ENCODE peak calls at places on chromosomes 4 and X, in four cellular contexts. One of them, this sample, is unnamed.

GRCh38 chrX:34288782-34289181 is 156.7 kb upstream of the FAM47A start:
- DNase-seq in GM12878: no peak
- DNase-seq in A549: no peak
- DNase-seq in K562: no peak
- DNase-seq in this sample: no peak

GRCh38 chr4:40749717-40750460 is at the start of gene NSUN7:
- DNase-seq in GM12878: no peak
- DNase-seq in A549: peak; percentile 67
- DNase-seq in K562: no peak
- DNase-seq in this sample: no peak

GRCh38 chrX:129781134-129782014 is 1.6 kb downstream of the SASH3 start:
- DNase-seq in GM12878: peak; percentile 83
- DNase-seq in A549: no peak
- DNase-seq in K562: no peak
- DNase-seq in this sample: no peak

GRCh38 chrX:85903692-85904471 is 143.5 kb downstream of the CHM start:
- DNase-seq in GM12878: no peak
- DNase-seq in A549: no peak
- DNase-seq in K562: no peak
- DNase-seq in this sample: no peak

GRCh38 chrX:153469811-153470410 is 465 bp downstream of the HAUS7 start:
- DNase-seq in GM12878: no peak
- DNase-seq in A549: no peak
- DNase-seq in K562: peak; percentile 68
- DNase-seq in this sample: peak; percentile 8

GRCh38 chrX:41923925-41924693 is 755 bp upstream of the CASK start:
- DNase-seq in GM12878: no peak
- DNase-seq in A549: peak; percentile 68
- DNase-seq in K562: no peak
- DNase-seq in this sample: peak; percentile 26

GRCh38 chr4:137531121-137531520 is 1.2 kb downstream of the PCDH18 start:
- DNase-seq in GM12878: no peak
- DNase-seq in A549: no peak
- DNase-seq in K562: no peak
- DNase-seq in this sample: peak; percentile 65

GRCh38 chr4:25703731-25704388 is 48.2 kb downstream of the SLC34A2 start:
- DNase-seq in GM12878: no peak
- DNase-seq in A549: no peak
- DNase-seq in K562: no peak
- DNase-seq in this sample: peak; percentile 35

GRCh38 chr4:3823496-3824341 is 57.5 kb downstream of the ADRA2C start:
- DNase-seq in GM12878: no peak
- DNase-seq in A549: no peak
- DNase-seq in K562: no peak
- DNase-seq in this sample: no peak

GRCh38 chr4:101279377-101279871 is 67.9 kb downstream of the PPP3CA start:
- DNase-seq in GM12878: no peak
- DNase-seq in A549: peak; percentile 46
- DNase-seq in K562: no peak
- DNase-seq in this sample: peak; percentile 97

GRCh38 chr4:128335541-128335940 is 47.9 kb upstream of the PGRMC2 start:
- DNase-seq in GM12878: no peak
- DNase-seq in A549: no peak
- DNase-seq in K562: no peak
- DNase-seq in this sample: no peak

GRCh38 chrX:8284131-8284530 is 113.1 kb upstream of the VCX2 start:
- DNase-seq in GM12878: no peak
- DNase-seq in A549: no peak
- DNase-seq in K562: no peak
- DNase-seq in this sample: no peak

GRCh38 chr4:27789768-27790167 is 929.1 kb downstream of the STIM2 start:
- DNase-seq in GM12878: no peak
- DNase-seq in A549: no peak
- DNase-seq in K562: no peak
- DNase-seq in this sample: peak; percentile 5

GRCh38 chrX:111041018-111041462 is 55.0 kb upstream of the PAK3 start:
- DNase-seq in GM12878: no peak
- DNase-seq in A549: peak; percentile 51
- DNase-seq in K562: no peak
- DNase-seq in this sample: peak; percentile 90

GRCh38 chr4:47154816-47155370 is 123.5 kb downstream of the GABRB1 start:
- DNase-seq in GM12878: no peak
- DNase-seq in A549: no peak
- DNase-seq in K562: no peak
- DNase-seq in this sample: peak; percentile 0

GRCh38 chrX:46913710-46914109 is 1.5 kb downstream of the JADE3 start:
- DNase-seq in GM12878: no peak
- DNase-seq in A549: peak; percentile 11
- DNase-seq in K562: no peak
- DNase-seq in this sample: peak; percentile 29

GRCh38 chr4:4735136-4735754 is 124.2 kb upstream of the MSX1 start:
- DNase-seq in GM12878: no peak
- DNase-seq in A549: no peak
- DNase-seq in K562: no peak
- DNase-seq in this sample: peak; percentile 7

GRCh38 chr4:151316645-151317044 is 8.8 kb downstream of the SH3D19 start:
- DNase-seq in GM12878: no peak
- DNase-seq in A549: no peak
- DNase-seq in K562: no peak
- DNase-seq in this sample: no peak

GRCh38 chr4:18953613-18954012 is 932.1 kb upstream of the LCORL start:
- DNase-seq in GM12878: no peak
- DNase-seq in A549: no peak
- DNase-seq in K562: no peak
- DNase-seq in this sample: no peak

GRCh38 chr4:153426207-153426886 is 39.8 kb upstream of the TMEM131L start:
- DNase-seq in GM12878: no peak
- DNase-seq in A549: no peak
- DNase-seq in K562: no peak
- DNase-seq in this sample: peak; percentile 24

GRCh38 chrX:44152867-44153266 is 179.7 kb upstream of the NDP start:
- DNase-seq in GM12878: no peak
- DNase-seq in A549: peak; percentile 0
- DNase-seq in K562: no peak
- DNase-seq in this sample: peak; percentile 2

GRCh38 chr4:5826437-5827107 is 66.3 kb downstream of the CRMP1 start:
- DNase-seq in GM12878: no peak
- DNase-seq in A549: no peak
- DNase-seq in K562: no peak
- DNase-seq in this sample: no peak
- TF ChIP-seq ELK1 in GM12878: no peak
- TF ChIP-seq ELK1 in A549: no peak
- TF ChIP-seq ELK1 in K562: no peak
- TF ChIP-seq ELK1 in this sample: no peak

DNA sequence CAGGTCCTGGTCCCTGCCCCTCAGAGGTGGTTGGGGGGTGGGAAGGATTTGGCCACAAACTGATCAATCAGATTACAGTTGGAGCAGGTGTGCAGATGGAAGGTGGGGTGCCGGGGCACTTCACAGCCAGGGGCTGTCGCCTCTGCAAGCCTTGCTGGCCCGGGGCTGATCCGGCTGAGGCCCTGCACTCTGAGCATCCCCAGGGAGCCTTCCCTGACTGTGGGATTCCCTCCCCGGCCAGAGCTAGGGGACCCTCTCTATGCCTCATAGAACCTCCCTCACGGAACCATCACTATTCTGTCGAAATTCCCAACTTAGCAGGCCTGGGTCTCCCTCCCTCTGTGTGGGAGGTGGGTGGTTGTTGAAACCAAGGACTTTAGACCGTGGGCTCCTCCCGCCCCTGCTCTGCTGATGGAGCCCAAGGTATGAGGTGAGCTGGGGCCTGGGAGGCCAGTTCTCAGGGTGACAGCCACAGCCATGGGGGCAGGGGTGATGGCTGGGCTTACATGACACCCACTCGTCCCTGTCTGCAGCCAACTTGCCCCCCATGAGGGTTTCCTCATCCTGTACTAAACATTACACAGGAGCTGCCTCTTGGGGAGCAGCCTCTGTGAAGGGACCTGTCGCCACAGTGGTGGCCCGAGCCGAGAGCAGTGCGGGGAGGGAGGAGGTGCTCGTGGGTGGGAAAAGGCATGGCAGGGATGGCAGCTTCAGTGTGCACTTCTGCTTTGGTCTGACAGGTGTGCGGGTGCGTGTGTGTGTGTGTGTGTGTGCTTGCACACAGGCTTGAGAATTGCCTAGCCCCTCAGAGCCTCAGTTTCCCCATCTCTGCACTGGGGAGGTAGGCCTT is 3.7 kb downstream of the SH3TC1 start:
- DNase-seq in GM12878: no peak
- DNase-seq in A549: no peak
- DNase-seq in K562: no peak
- DNase-seq in this sample: no peak
- H3K4me3 ChIP-seq in GM12878: peak overlapping the region; percentile 74
- H3K4me3 ChIP-seq in A549: no peak overlapping the region
- H3K4me3 ChIP-seq in K562: no peak overlapping the region
- H3K4me3 ChIP-seq in this sample: no peak overlapping the region

GRCh38 chrX:23248187-23248586 is 86.5 kb upstream of the PTCHD1 start:
- DNase-seq in GM12878: no peak
- DNase-seq in A549: no peak
- DNase-seq in K562: no peak
- DNase-seq in this sample: no peak

GRCh38 chrX:23246001-23246400 is 88.6 kb upstream of the PTCHD1 start:
- DNase-seq in GM12878: no peak
- DNase-seq in A549: no peak
- DNase-seq in K562: no peak
- DNase-seq in this sample: no peak

DNA sequence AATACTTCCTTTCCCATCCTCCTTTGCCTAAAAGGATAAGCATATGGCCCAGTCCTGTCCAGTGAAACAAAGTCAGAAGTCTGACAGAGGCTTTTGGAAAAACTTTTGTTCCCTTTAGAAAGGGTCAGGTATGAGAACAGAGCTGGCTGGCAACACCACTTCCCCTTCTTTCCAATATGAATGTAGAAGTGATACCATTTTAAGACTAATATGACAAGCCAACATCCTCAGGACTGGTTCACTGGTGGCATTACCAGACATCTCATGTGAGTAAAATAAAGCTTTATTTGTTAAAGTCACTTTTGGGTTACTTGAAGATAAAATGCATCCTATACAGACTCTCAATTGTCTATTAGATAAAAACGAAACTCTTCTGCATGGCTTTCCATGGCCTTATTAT is 83.6 kb upstream of the PTCHD1 start:
- DNase-seq in GM12878: no peak
- DNase-seq in A549: no peak
- DNase-seq in K562: no peak
- DNase-seq in this sample: no peak
- TF ChIP-seq ELK1 in GM12878: no peak
- TF ChIP-seq ELK1 in A549: no peak
- TF ChIP-seq ELK1 in K562: no peak
- TF ChIP-seq ELK1 in this sample: no peak

GRCh38 chr4:99301376-99302164 is 10.8 kb upstream of the ADH1A start:
- DNase-seq in GM12878: no peak
- DNase-seq in A549: no peak
- DNase-seq in K562: no peak
- DNase-seq in this sample: peak; percentile 32
- H3K4me3 ChIP-seq in GM12878: no peak overlapping the region
- H3K4me3 ChIP-seq in A549: no peak overlapping the region
- H3K4me3 ChIP-seq in K562: no peak overlapping the region
- H3K4me3 ChIP-seq in this sample: no peak overlapping the region

DNA sequence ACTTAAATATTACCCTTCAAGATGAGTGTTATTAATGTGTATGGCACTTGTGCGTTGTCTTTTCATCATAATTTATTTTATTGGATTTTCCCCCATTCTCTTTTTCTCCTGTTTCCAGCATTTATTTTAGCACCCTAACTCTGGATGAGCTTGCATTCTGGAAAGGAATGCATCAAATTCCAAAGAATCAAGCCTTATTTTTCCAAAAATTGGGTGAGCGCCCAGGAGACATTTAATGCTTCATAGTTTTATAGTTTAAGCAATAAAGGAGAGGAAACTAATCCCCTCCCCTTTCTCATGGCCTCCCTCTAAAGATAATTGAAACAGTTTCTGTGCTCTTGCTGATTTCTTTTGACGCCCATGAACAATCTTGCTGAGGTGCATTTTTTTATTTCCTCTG is 191.0 kb upstream of the FAT4 start:
- DNase-seq in GM12878: no peak
- DNase-seq in A549: no peak
- DNase-seq in K562: no peak
- DNase-seq in this sample: peak; percentile 37
- TF ChIP-seq ELK1 in GM12878: no peak
- TF ChIP-seq ELK1 in A549: no peak
- TF ChIP-seq ELK1 in K562: no peak
- TF ChIP-seq ELK1 in this sample: no peak

GRCh38 chr4:52373650-52374049 is 285.5 kb downstream of the USP46 start:
- DNase-seq in GM12878: no peak
- DNase-seq in A549: no peak
- DNase-seq in K562: no peak
- DNase-seq in this sample: no peak

GRCh38 chr4:52372747-52373146 is 286.4 kb downstream of the USP46 start:
- DNase-seq in GM12878: no peak
- DNase-seq in A549: no peak
- DNase-seq in K562: no peak
- DNase-seq in this sample: no peak

GRCh38 chr4:52372269-52372668 is 286.8 kb downstream of the USP46 start:
- DNase-seq in GM12878: no peak
- DNase-seq in A549: no peak
- DNase-seq in K562: no peak
- DNase-seq in this sample: no peak

GRCh38 chr4:52376107-52376704 is 282.9 kb downstream of the USP46 start:
- DNase-seq in GM12878: no peak
- DNase-seq in A549: peak; percentile 30
- DNase-seq in K562: peak; percentile 33
- DNase-seq in this sample: peak; percentile 47

GRCh38 chr4:52374847-52375246 is 284.3 kb downstream of the USP46 start:
- DNase-seq in GM12878: no peak
- DNase-seq in A549: peak; percentile 1
- DNase-seq in K562: no peak
- DNase-seq in this sample: no peak
- H3K4me3 ChIP-seq in GM12878: no peak overlapping the region
- H3K4me3 ChIP-seq in A549: no peak overlapping the region
- H3K4me3 ChIP-seq in K562: no peak overlapping the region
- H3K4me3 ChIP-seq in this sample: no peak overlapping the region

GRCh38 chr4:2733001-2733843 is 22.9 kb downstream of the TNIP2 start:
- DNase-seq in GM12878: no peak
- DNase-seq in A549: no peak
- DNase-seq in K562: no peak
- DNase-seq in this sample: no peak

GRCh38 chr4:2732526-2732925 is 23.6 kb downstream of the TNIP2 start:
- DNase-seq in GM12878: no peak
- DNase-seq in A549: no peak
- DNase-seq in K562: no peak
- DNase-seq in this sample: no peak

GRCh38 chr4:2735869-2736268 is 20.3 kb downstream of the TNIP2 start:
- DNase-seq in GM12878: no peak
- DNase-seq in A549: no peak
- DNase-seq in K562: no peak
- DNase-seq in this sample: no peak

GRCh38 chr4:2733844-2734574 is 22.1 kb downstream of the TNIP2 start:
- DNase-seq in GM12878: no peak
- DNase-seq in A549: no peak
- DNase-seq in K562: no peak
- DNase-seq in this sample: no peak

GRCh38 chr4:2734618-2735017 is 21.5 kb downstream of the TNIP2 start:
- DNase-seq in GM12878: no peak
- DNase-seq in A549: no peak
- DNase-seq in K562: no peak
- DNase-seq in this sample: no peak
- TF ChIP-seq ELK1 in GM12878: no peak
- TF ChIP-seq ELK1 in A549: no peak
- TF ChIP-seq ELK1 in K562: no peak
- TF ChIP-seq ELK1 in this sample: no peak

This sample was measured in IMR-90.